ENCODE peak calls at places on chromosomes 6 and 20, in six cellular contexts. H, N, Z, Y, C and D are unnamed samples.

GRCh38 chr6:30915591-30915946 is 1.5 kb downstream of the VARS2 start:
- DNase-seq in H (peak), C (no peak), Z (no peak), Y (no peak), N (no peak), D (peak)

GRCh38 chr20:33251496-33251895 is 15.7 kb downstream of the BPIFA1 start:
- DNase-seq in H (no peak), Y (no peak), N (no peak), C (no peak), Z (no peak), D (no peak)

GRCh38 chr20:6277661-6278060 is 154.8 kb upstream of the FERMT1 start:
- DNase-seq in Z (no peak), C (no peak), H (peak), Y (no peak), N (no peak), D (peak)

GRCh38 chr20:23624307-23624706 is 13.4 kb downstream of the CST3 start:
- DNase-seq in H (no peak), N (no peak), Z (no peak), C (no peak), Y (no peak), D (no peak)

GRCh38 chr6:124131779-124132178 is 328.1 kb downstream of the NKAIN2 start:
- DNase-seq in Y (no peak), H (no peak), C (no peak), Z (no peak), N (no peak), D (no peak)

GRCh38 chr6:151071295-151071694 is 168.5 kb upstream of the AKAP12 start:
- DNase-seq in Y (no peak), N (no peak), H (peak), C (no peak), Z (no peak), D (peak)

GRCh38 chr6:64084201-64084663 is 448.6 kb downstream of the PHF3 start:
- DNase-seq in N (no peak), Y (no peak), H (no peak), C (peak), Z (no peak), D (no peak)

GRCh38 chr6:54194067-54194466 is 82.8 kb downstream of the MLIP start:
- DNase-seq in Y (no peak), N (no peak), C (no peak), Z (no peak), H (peak), D (no peak)

GRCh38 chr6:84019171-84019570 is 14.4 kb upstream of the MRAP2 start:
- DNase-seq in Y (no peak), H (no peak), N (no peak), C (no peak), Z (no peak), D (no peak)

GRCh38 chr6:145886228-145886956 is 71.8 kb upstream of the FBXO30 start:
- DNase-seq in N (no peak), Z (no peak), H (peak), Y (no peak), C (no peak), D (no peak)

GRCh38 chr6:53139841-53140413 is 8.7 kb downstream of the GCM1 start:
- DNase-seq in Z (no peak), C (no peak), Y (no peak), H (no peak), N (no peak), D (no peak)

GRCh38 chr20:35320396-35321126 is 28.3 kb upstream of the FAM83C start:
- DNase-seq in C (no peak), N (no peak), H (peak), Z (no peak), Y (no peak), D (no peak)

GRCh38 chr6:62400521-62401259 is 114.7 kb upstream of the KHDRBS2 start:
- DNase-seq in C (no peak), Z (no peak), H (no peak), N (no peak), Y (no peak), D (no peak)

GRCh38 chr6:108653864-108654402 is 93.2 kb downstream of the FOXO3 start:
- DNase-seq in Y (no peak), H (peak), N (no peak), Z (no peak), C (no peak), D (peak)

GRCh38 chr6:25601797-25602679 is 50.0 kb upstream of the SCGN start:
- DNase-seq in Y (no peak), H (peak), N (no peak), Z (no peak), C (no peak), D (peak)

GRCh38 chr6:105675715-105676397 is 273.0 kb upstream of the PREP start:
- DNase-seq in H (peak), N (no peak), C (no peak), Y (no peak), Z (no peak), D (no peak)

GRCh38 chr6:18055714-18056382 is 66.6 kb downstream of the NHLRC1 start:
- DNase-seq in H (no peak), N (no peak), C (no peak), Z (no peak), Y (no peak), D (no peak)

GRCh38 chr6:125314019-125314581 is 12.3 kb upstream of the HDDC2 start:
- DNase-seq in Z (peak), C (peak), N (peak), Y (peak), H (peak), D (peak)

GRCh38 chr6:7108196-7108963 is 619 bp downstream of the RREB1 start:
- DNase-seq in N (no peak), C (peak), Z (peak), H (peak), Y (peak), D (peak)

GRCh38 chr6:169620171-169621125 is 81.4 kb downstream of the WDR27 start:
- DNase-seq in N (no peak), C (no peak), H (peak), Y (no peak), Z (no peak), D (no peak)

GRCh38 chr6:73652637-73653570 is 888 bp downstream of the SLC17A5 start:
- DNase-seq in Z (peak), C (peak), Y (peak), N (peak), H (peak), D (peak)

GRCh38 chr6:151679941-151680340 is 127.5 kb upstream of the ESR1 start:
- DNase-seq in C (no peak), H (no peak), Y (no peak), N (no peak), Z (no peak), D (no peak)

GRCh38 chr20:47272893-47273590 is 83.5 kb downstream of the ZMYND8 start:
- DNase-seq in C (peak), Z (peak), H (peak), Y (peak), N (peak), D (peak)

GRCh38 chr20:52761867-52762266 is 210.3 kb upstream of the TSHZ2 start:
- DNase-seq in N (no peak), H (no peak), Z (no peak), C (no peak), Y (no peak), D (no peak)

GRCh38 chr6:21277601-21278043 is 315.9 kb upstream of the SOX4 start:
- DNase-seq in Y (no peak), H (no peak), N (no peak), Z (no peak), C (no peak), D (no peak)

GRCh38 chr6:126804255-126805064 is 314.0 kb upstream of the RSPO3 start:
- DNase-seq in Y (no peak), C (no peak), H (peak), Z (no peak), N (no peak), D (peak)

GRCh38 chr20:32329817-32330554 is 28.1 kb upstream of the ASXL1 start:
- DNase-seq in Z (no peak), Y (no peak), C (no peak), N (no peak), H (no peak), D (no peak)

GRCh38 chr6:134041093-134041492 is 11.3 kb downstream of the SLC2A12 start:
- DNase-seq in Y (no peak), Z (no peak), C (no peak), N (no peak), H (peak), D (no peak)

GRCh38 chr20:25209911-25210310 is 14.4 kb downstream of the ENTPD6 start:
- DNase-seq in C (no peak), H (no peak), Z (no peak), N (no peak), Y (no peak), D (no peak)

GRCh38 chr6:44935693-44936300 is 392.3 kb upstream of the RUNX2 start:
- DNase-seq in N (no peak), Z (no peak), Y (no peak), C (no peak), H (no peak), D (no peak)

GRCh38 chr20:39190666-39191570 is 228.8 kb downstream of the DHX35 start:
- DNase-seq in Z (no peak), Y (no peak), N (no peak), H (no peak), C (no peak), D (no peak)

GRCh38 chr6:90284236-90284744 is 12.4 kb downstream of the BACH2 start:
- DNase-seq in H (peak), Y (no peak), C (no peak), N (no peak), Z (no peak), D (peak)

GRCh38 chr20:46458891-46459750 is 52.7 kb upstream of the ELMO2 start:
- DNase-seq in N (no peak), Z (peak), Y (peak), H (no peak), C (peak), D (no peak)

GRCh38 chr6:20946037-20946436 is 411.8 kb downstream of the CDKAL1 start:
- DNase-seq in H (peak), C (no peak), Y (no peak), N (no peak), Z (no peak), D (no peak)

GRCh38 chr6:52230685-52231084 is 13.6 kb downstream of the IL17F start:
- DNase-seq in Z (no peak), H (no peak), Y (no peak), N (no peak), C (no peak), D (no peak)

GRCh38 chr6:136365781-136366354 is 76.2 kb upstream of the BCLAF1 start:
- DNase-seq in Y (peak), C (peak), H (no peak), N (peak), Z (no peak), D (no peak)

GRCh38 chr6:2596222-2596621 is 154.5 kb downstream of the MYLK4 start:
- DNase-seq in N (no peak), H (no peak), Y (no peak), Z (no peak), C (no peak), D (no peak)
- TF ChIP-seq CTCF in N (no peak), H (peak), Y (no peak), Z (peak), C (no peak), D (no peak)

GRCh38 chr20:58398254-58398653 is 9.2 kb downstream of the VAPB start:
- DNase-seq in H (no peak), Y (no peak), Z (no peak), C (no peak), N (no peak), D (no peak)
- TF ChIP-seq CTCF in H (no peak), Y (no peak), Z (no peak), C (no peak), N (no peak), D (no peak)

GRCh38 chr6:159654483-159655098 is 38.5 kb downstream of the SOD2 start:
- DNase-seq in Z (no peak), N (no peak), C (no peak), Y (no peak), H (peak), D (peak)
- TF ChIP-seq CTCF in Z (peak), N (peak), C (peak), Y (peak), H (peak), D (peak)

GRCh38 chr20:3276400-3277015 is 37.5 kb upstream of the SLC4A11 start:
- DNase-seq in N (no peak), Z (no peak), C (no peak), Y (no peak), H (no peak), D (peak)
- TF ChIP-seq CTCF in N (no peak), Z (peak), C (no peak), Y (no peak), H (peak), D (peak)

GRCh38 chr6:33312361-33313104 is 1.3 kb downstream of the TAPBP start:
- DNase-seq in H (peak), C (peak), N (peak), Y (peak), Z (no peak), D (peak)
- TF ChIP-seq CTCF in H (no peak), C (no peak), N (no peak), Y (no peak), Z (no peak), D (no peak)

DNA sequence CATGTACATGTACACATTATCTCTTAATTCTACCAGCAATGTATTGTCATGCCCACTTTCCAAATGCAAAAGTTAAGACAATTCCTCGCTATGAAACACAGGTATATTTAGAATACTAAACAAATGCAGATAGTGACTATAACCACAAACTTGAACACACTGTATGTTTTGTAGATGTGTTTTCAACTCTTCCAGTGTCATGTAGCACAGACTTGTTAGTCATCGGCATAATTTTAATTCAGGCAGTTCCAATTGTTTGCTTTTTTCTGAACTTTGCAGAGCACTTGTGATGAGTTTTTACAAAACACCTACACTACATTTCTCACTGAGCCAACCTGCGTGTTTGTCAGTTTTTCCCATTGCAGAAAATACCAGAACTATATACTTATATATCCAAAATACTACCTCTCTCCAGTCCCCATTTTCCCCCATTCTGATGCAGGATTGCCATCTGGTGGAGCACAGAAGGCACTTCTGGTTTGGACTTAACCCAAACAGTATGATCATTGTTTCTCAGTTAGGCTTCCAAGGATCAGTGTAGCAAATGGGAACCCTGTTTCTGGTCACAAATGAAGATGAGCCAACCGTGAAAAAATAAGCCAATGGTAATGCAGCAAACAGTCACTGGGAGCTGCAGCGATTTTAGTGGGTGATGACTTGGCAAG is 143.4 kb downstream of the ADGRB3 start:
- DNase-seq in C (no peak), Z (peak), N (no peak), H (peak), Y (no peak), D (no peak)
- TF ChIP-seq CTCF in C (peak), Z (peak), N (no peak), H (peak), Y (no peak), D (no peak)

DNA sequence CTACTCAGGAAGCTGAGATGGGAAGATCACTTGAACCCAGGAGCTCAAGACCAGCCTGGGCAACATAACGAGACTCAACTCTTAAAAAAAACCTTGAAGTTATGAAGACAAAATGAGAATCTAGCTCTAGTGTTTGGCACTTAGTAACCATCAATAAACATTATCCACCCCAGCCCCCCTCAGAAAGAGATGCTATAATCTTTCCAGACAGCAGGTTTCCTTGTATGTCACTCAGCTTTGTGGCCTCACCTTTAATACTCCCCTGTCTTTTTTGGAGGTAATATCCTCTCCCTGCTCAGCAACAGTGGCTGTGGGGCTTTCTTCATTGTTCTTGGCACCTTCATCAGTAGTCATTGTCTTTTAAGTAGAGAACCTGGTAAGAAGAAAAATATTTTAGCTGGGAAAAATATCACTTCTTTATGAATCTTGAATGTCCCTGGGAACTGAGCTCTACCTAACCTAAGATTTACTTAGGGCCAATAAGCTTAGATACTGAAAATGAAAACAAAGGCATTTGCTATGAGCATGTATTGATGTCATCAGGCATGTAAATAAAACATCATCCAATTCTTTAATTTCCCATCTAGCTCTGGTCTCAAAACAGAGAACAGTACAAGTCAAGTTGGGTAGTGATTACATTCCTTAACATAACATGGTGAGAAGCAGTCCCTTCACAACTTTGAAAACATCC is 46.1 kb downstream of the FKBP5 start:
- DNase-seq in Y (no peak), C (no peak), Z (no peak), N (no peak), H (no peak), D (no peak)
- TF ChIP-seq CTCF in Y (no peak), C (no peak), Z (no peak), N (no peak), H (no peak), D (no peak)

GRCh38 chr6:27251672-27252251 is 4.3 kb downstream of the PRSS16 start:
- DNase-seq in Z (peak), Y (peak), C (peak), N (peak), H (peak), D (peak)
- TF ChIP-seq CTCF in Z (peak), Y (peak), C (peak), N (peak), H (peak), D (peak)

GRCh38 chr20:56797023-56797422 is 167.9 kb downstream of the TFAP2C start:
- DNase-seq in Z (no peak), H (no peak), N (no peak), Y (no peak), C (no peak), D (no peak)
- TF ChIP-seq CTCF in Z (no peak), H (no peak), N (no peak), Y (no peak), C (no peak), D (no peak)

GRCh38 chr6:57221191-57221935 is 744 bp downstream of the RAB23 start:
- DNase-seq in N (peak), H (peak), Z (peak), C (peak), Y (peak), D (peak)
- TF ChIP-seq CTCF in N (peak), H (peak), Z (peak), C (peak), Y (peak), D (peak)